ENCODE peak calls at places on chromosomes 16 and 17, in four cellular contexts. N is mucosa of descending colon; M is esophagus squamous epithelium; U is CD4-positive, alpha-beta T cell. W is an unnamed sample.

GRCh38 chr16:81261049-81261648 is 22.7 kb downstream of the BCO1 start:
- DNase-seq in M (no peak), N (no peak), U (no peak), W (no peak)

GRCh38 chr16:15775209-15775608 is 81.6 kb downstream of the MYH11 start:
- DNase-seq in N (no peak), M (no peak), U (no peak), W (peak)

GRCh38 chr17:72117470-72117747 is 3.4 kb upstream of the SOX9 start:
- DNase-seq in N (no peak), U (no peak), M (no peak), W (no peak)

GRCh38 chr16:56620311-56620897 is 5.2 kb upstream of the MT1E start:
- DNase-seq in N (no peak), M (no peak), U (no peak), W (no peak)

GRCh38 chr17:41777579-41778188 is 8.8 kb downstream of the JUP start:
- DNase-seq in N (peak), U (no peak), M (no peak), W (peak)

GRCh38 chr16:75116081-75116910 is at the start of gene LDHD:
- DNase-seq in M (no peak), N (peak), U (no peak), W (peak)

GRCh38 chr16:30430428-30430970 is 669 bp upstream of the DCTPP1 start:
- DNase-seq in N (peak), U (no peak), M (no peak), W (no peak)

GRCh38 chr17:58358408-58359172 is 6.6 kb upstream of the SUPT4H1 start:
- DNase-seq in N (no peak), U (no peak), M (no peak), W (no peak)

GRCh38 chr16:68378436-68379415 is 67.9 kb downstream of the PRMT7 start:
- DNase-seq in N (no peak), U (no peak), M (no peak), W (no peak)

GRCh38 chr16:12739738-12740137 is 63.9 kb downstream of the CPPED1 start:
- DNase-seq in N (no peak), U (no peak), M (no peak), W (no peak)

GRCh38 chr17:49363251-49363650 is 1.2 kb upstream of the ZNF652 start:
- DNase-seq in N (no peak), M (no peak), U (no peak), W (no peak)

GRCh38 chr17:74738051-74738996 is 1.3 kb downstream of the RAB37 start:
- DNase-seq in N (peak), U (peak), M (no peak), W (no peak)

GRCh38 chr17:75544250-75544649 is 18.8 kb downstream of the LLGL2 start:
- DNase-seq in M (no peak), U (no peak), N (no peak), W (no peak)

GRCh38 chr16:13414154-13414553 is 505.8 kb upstream of the ERCC4 start:
- DNase-seq in N (no peak), U (no peak), M (no peak), W (no peak)

GRCh38 chr16:4927661-4928060 is 9.3 kb downstream of the PPL start:
- DNase-seq in M (no peak), N (no peak), U (no peak), W (no peak)

GRCh38 chr17:74119960-74120359 is 83.5 kb upstream of the RPL38 start:
- DNase-seq in N (no peak), U (no peak), M (no peak), W (no peak)

GRCh38 chr17:19306160-19307111 is 56.1 kb downstream of the B9D1 start:
- DNase-seq in N (no peak), U (peak), M (no peak), W (no peak)

DNA sequence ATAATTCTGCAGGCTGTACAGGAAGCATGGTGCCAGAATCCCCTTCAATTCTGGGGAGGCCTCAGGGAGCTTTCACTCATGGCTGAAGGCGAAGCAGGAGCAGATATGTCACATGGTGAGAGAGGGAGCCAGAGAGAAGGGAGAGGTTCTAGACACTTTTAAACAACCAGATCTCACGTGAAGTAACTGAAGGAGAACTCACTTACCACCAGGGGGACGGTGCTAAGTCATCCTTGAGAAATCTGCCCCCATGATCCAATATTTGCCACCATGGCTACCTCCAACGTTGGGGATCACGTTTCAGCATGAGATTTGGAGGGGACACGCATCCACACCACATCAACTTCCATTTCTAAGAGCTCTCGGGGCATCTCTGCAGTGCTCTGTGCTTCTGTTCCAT is 37.4 kb upstream of the GNA13 start:
- DNase-seq in M (no peak), N (no peak), U (no peak), W (no peak)
- TF ChIP-seq CTCF in M (no peak), N (no peak), U (no peak), W (peak)

GRCh38 chr16:58299757-58300349 is 5.0 kb upstream of the PRSS54 start:
- DNase-seq in M (no peak), N (no peak), U (no peak), W (peak)
- TF ChIP-seq CTCF in M (peak), N (peak), U (no peak), W (peak)

DNA sequence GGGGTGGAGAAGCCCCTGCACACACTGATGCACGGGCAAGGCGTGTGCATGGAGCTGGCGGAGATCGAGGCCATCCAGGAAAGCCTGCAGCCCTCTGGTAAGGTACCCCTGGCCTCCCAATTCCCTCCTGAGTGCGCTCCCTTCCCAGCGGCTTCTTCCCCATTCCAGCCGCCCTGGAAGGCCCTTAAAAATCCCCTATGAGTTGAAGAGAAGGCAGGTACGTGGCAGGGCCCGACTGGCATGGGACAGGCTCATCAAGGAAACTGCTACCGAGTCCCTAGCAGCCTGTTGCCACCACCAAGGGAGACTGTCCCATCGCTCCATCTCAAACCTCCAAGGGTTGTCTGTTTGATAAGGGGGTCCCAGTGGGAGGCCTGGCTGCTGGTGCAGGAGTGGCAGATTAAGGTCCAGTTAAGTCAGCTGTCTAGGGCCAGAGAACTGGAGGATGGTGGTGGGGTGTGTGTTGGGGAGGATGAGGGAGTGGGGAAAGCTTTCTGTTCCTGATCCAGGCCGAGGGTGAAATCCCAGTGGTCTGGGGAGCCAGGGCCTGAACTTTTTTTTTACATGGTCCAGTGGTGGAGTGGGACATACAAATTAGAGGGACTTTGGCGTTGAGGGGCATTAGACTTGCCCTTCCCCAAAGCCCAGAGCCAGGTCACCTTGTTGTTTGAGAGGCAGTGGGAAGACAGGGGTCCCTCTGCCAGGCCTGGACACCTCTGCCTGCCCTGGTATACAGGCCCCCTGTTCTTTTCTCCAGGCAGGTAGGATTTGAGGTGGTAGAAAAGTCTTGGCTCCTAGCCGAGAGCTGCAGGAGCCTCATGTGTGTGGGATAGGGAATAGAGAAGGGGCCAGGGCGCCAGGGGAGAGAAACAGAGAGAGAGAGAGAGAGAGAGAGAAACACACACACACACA is 994 bp downstream of the IGFBP4 start:
- DNase-seq in M (no peak), U (peak), N (no peak), W (peak)
- TF ChIP-seq CTCF in M (no peak), U (no peak), N (no peak), W (no peak)

DNA sequence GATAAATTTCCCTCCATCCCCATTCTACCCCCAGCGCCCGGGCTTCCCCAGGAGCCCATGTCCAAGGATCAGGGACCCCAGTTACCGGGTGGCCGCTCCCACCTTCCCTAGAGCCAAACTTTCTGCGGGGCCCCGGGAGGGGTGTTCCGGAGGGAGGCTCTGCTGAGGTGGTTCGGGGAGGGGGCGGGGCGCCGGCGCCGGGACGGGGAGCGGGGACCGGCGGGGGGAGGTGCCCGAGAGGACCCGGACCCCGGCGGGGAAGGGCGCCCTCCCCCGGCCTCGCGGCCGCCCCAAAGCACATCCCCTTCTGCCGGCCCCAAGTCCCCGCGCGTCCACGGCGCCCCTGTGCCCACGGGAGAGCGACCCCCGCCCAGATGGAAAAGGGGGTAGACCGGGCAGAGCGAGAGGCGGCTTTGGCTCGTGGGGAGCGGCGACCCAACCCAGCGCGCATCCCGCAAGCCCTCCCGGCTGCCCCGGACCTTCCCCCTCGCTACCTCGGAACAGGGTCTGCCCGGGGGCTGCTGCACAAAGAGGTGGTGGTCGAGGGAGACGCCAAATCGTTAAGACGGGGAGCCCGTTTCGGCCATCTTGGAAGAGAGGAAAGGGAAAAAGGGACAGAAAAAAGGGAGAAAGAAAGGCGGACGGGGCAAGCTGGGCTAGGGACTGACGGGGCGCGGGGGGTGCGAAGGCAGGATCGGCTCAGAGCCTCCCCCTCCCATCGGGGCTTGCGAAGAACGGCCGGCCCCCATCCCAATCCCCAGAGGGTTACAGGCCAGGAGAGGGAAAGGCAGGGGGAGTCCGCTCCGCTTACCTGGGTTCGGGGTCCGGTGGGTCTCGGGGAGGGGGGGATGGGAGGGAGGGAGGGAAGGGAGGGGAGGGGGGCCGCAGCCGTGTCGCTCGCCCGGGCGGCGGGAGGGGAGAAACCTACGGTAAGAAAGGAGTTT is 479 bp downstream of the PCGF2 start:
- DNase-seq in U (no peak), N (peak), M (no peak), W (no peak)
- TF ChIP-seq CTCF in U (no peak), N (no peak), M (no peak), W (no peak)

DNA sequence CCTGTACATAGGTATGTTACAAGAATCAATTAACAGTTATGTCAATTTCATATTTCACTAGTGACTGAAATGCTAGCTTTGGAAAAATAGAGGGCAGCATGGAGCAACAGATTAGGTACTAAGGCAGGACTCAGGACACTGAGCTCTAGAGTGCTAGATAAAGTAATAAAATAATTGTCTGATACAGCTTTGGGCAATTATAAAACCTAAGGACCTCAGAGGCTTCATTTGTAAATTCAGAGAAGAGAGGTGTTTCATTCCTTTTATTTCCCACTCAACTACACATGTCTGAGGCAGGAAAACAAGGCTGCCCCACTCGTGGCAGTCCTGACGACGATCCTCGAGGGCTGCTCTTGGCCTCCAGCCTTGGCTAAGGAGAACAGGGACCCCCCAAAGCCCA is 81.5 kb downstream of the CA4 start:
- DNase-seq in U (no peak), N (no peak), M (no peak), W (peak)
- TF ChIP-seq CTCF in U (peak), N (peak), M (no peak), W (peak)

DNA sequence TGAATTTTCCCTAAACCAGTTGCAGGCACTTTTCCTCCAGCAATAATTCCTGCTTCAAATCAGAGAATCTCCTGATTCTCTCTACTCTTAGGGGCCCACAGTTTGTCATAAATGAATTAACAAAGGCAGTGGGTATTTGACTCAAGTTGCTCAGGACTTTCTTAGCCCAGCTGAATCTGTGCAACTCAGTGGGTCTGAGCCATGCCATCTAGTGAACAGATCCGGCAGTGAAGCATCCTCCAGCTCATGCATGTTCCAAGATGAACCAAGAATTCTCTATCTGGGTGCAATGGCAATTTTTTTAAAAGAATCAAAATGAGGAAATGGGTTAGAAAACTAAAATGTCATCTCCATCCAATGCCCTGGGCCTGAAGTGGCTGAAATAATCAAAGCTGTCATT is 575.2 kb upstream of the CDH11 start:
- DNase-seq in N (no peak), U (no peak), M (no peak), W (no peak)
- TF ChIP-seq CTCF in N (no peak), U (no peak), M (no peak), W (peak)

GRCh38 chr16:25143898-25144297 is 32.4 kb downstream of the LCMT1 start:
- DNase-seq in N (no peak), U (no peak), M (no peak), W (no peak)
- TF ChIP-seq CTCF in N (peak), U (no peak), M (no peak), W (peak)

GRCh38 chr17:7548585-7549400 is at the start of gene TNFSF12:
- DNase-seq in N (peak), M (no peak), U (peak), W (peak)
- TF ChIP-seq CTCF in N (no peak), M (no peak), U (no peak), W (peak)

GRCh38 chr17:38869647-38870258 is at the start of gene LASP1:
- DNase-seq in M (peak), N (peak), U (peak), W (peak)

GRCh38 chr17:38864636-38865398 is 5.0 kb upstream of the LASP1 start:
- DNase-seq in N (no peak), M (no peak), U (no peak), W (peak)

GRCh38 chr17:38868095-38868967 is 1.5 kb upstream of the LASP1 start:
- DNase-seq in N (no peak), M (no peak), U (no peak), W (peak)

GRCh38 chr17:38868968-38869646 is 751 bp upstream of the LASP1 start:
- DNase-seq in U (peak), M (peak), N (peak), W (peak)

DNA sequence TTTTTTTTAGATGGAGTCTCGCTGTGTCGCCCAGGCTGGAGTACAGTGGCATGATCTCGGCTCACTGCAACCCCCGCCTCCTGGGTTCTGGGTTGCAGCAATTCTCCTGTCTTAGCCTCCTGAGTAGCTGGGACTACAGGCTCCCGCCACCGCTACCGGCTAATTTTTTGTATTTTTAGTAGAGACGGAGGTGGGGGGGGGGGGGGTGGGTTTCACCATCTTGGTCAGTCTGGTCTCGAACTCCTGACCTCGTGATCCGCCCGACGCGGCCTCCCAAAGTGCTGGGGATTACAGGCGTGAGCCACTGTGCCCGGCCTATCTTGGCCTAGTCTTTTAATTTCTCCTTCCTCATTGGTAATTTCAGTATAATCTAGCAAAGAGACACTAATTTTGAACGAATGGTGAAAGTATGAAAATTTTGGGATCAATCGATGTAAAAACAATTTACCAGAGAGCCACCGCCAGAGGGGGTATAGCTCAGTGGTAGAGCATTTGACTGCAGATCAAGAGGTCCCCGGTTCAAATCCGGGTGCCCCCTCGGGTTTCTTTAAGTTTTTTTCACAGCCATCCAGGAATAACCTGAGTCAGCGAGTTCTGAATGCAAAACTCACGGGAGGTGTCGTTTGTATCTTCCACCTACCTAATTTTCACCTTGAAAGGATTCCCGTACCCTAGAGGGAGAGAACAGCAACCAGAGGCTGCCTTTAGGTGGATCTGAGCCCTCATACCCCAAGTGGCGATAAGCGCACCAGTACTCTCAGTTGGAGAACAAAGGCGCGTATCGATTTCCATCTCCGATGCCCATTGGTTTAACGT is 2.5 kb upstream of the LASP1 start:
- DNase-seq in U (peak), N (no peak), M (no peak), W (peak)
- TF ChIP-seq CTCF in U (peak), N (no peak), M (peak), W (peak)